ENCODE peak calls at places on chromosome 22, in four cellular contexts. R, L, Y and N are unnamed samples.

GRCh38 chr22:19174106-19175025 is 4.2 kb downstream of the SLC25A1 start:
- DNase-seq in R (no peak), L (no peak), Y (peak), N (no peak)

GRCh38 chr22:38733329-38734202 is 22.2 kb downstream of the SUN2 start:
- DNase-seq in R (no peak), L (peak), Y (no peak), N (peak)

GRCh38 chr22:39472570-39473556 is 16.1 kb downstream of the MGAT3 start:
- DNase-seq in R (no peak), L (no peak), Y (peak), N (no peak)

GRCh38 chr22:33524511-33525270 is 395.6 kb downstream of the LARGE1 start:
- DNase-seq in R (no peak), L (no peak), Y (no peak), N (no peak)

GRCh38 chr22:46068908-46069481 is 81.3 kb upstream of the PPARA start:
- DNase-seq in R (no peak), L (no peak), Y (no peak), N (peak)

GRCh38 chr22:18970180-18970947 is 34.3 kb upstream of the PRODH start:
- DNase-seq in R (no peak), L (peak), Y (no peak), N (no peak)

GRCh38 chr22:33640900-33641299 is 279.4 kb downstream of the LARGE1 start:
- DNase-seq in R (no peak), L (no peak), Y (no peak), N (no peak)

GRCh38 chr22:21014202-21015050 is 539 bp upstream of the P2RX6 start:
- DNase-seq in R (peak), L (peak), Y (peak), N (peak)

GRCh38 chr22:48900626-48901025 is 927.0 kb downstream of the BRD1 start:
- DNase-seq in R (no peak), L (no peak), Y (no peak), N (peak)